ENCODE peak calls at places on chromosomes 3 and 15, in five cellular contexts. U is GM20000, Z is coronary artery, J is MCF 10A, N is GM13977. V is an unnamed sample.

GRCh38 chr3:150721285-150722130 is 17.8 kb upstream of the ERICH6 start:
- DNase-seq in U (peak; percentile 61), Z (no peak), J (peak; percentile 65), N (peak; percentile 71), V (no peak)

GRCh38 chr3:197236362-197236761 is 62.0 kb downstream of the DLG1 start:
- DNase-seq in U (no peak), Z (no peak), J (no peak), N (no peak), V (no peak)

GRCh38 chr15:89812126-89812846 is 2.4 kb downstream of the ANPEP start:
- DNase-seq in U (no peak), Z (no peak), J (peak; percentile 97), N (no peak), V (no peak)

GRCh38 chr3:58861551-58861950 is 188.3 kb downstream of the CFAP20DC start:
- DNase-seq in U (no peak), Z (no peak), J (no peak), N (no peak), V (no peak)

GRCh38 chr3:134211797-134212196 is 38.9 kb downstream of the RYK start:
- DNase-seq in U (peak; percentile 25), Z (no peak), J (peak; percentile 55), N (peak; percentile 36), V (peak; percentile 15)

GRCh38 chr15:55768670-55769185 is 25.8 kb upstream of the PRTG start:
- DNase-seq in U (no peak), Z (no peak), J (peak; percentile 12), N (no peak), V (no peak)

GRCh38 chr3:146300756-146301155 is 49.9 kb upstream of the PLSCR4 start:
- DNase-seq in U (no peak), Z (no peak), J (no peak), N (no peak), V (no peak)

GRCh38 chr3:166606988-166607387 is 769.8 kb upstream of the BCHE start:
- DNase-seq in U (no peak), Z (no peak), J (no peak), N (no peak), V (no peak)

GRCh38 chr3:16543242-16543864 is 29.9 kb upstream of the RFTN1 start:
- DNase-seq in U (no peak), Z (no peak), J (no peak), N (no peak), V (no peak)

DNA sequence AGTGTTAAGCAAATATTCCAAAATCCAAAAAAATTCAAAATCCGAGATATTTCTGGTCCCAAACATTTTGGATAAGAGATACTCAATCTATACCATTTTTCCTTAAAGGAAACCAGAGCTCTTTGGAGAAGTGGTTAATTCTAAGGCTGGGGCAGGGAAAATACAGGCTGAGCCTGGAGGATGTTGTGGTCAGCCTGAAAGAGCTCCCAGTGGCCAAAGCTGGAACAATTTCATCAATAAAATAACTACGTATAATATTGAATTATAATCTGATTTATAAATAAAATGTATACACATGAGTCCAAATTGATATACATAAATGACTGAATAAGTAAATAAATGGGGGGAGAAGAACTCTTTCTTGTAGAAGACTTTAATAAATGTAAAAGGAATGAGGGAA is 24.6 kb downstream of the PPARG start:
- DNase-seq in U (no peak), Z (no peak), J (no peak), N (no peak), V (no peak)
- TF ChIP-seq CTCF in U (no peak), Z (no peak), J (no peak), N (no peak), V (peak; percentile 43)

GRCh38 chr3:11642455-11643162 is 1.1 kb downstream of the VGLL4 start:
- DNase-seq in U (peak; percentile 68), Z (peak; percentile 87), J (peak; percentile 67), N (peak; percentile 62), V (peak; percentile 21)
- TF ChIP-seq CTCF in U (no peak), Z (no peak), J (no peak), N (peak; percentile 5), V (no peak)

GRCh38 chr3:64072111-64072510 is 48.8 kb upstream of the PSMD6 start:
- DNase-seq in U (no peak), Z (no peak), J (no peak), N (no peak), V (no peak)

GRCh38 chr3:64078966-64079365 is 55.7 kb upstream of the PSMD6 start:
- DNase-seq in U (no peak), Z (no peak), J (no peak), N (no peak), V (no peak)

GRCh38 chr3:64074091-64074490 is 50.8 kb upstream of the PSMD6 start:
- DNase-seq in U (no peak), Z (no peak), J (peak; percentile 58), N (no peak), V (no peak)

GRCh38 chr3:64074895-64075679 is 51.8 kb upstream of the PSMD6 start:
- DNase-seq in U (no peak), Z (no peak), J (no peak), N (no peak), V (no peak)

DNA sequence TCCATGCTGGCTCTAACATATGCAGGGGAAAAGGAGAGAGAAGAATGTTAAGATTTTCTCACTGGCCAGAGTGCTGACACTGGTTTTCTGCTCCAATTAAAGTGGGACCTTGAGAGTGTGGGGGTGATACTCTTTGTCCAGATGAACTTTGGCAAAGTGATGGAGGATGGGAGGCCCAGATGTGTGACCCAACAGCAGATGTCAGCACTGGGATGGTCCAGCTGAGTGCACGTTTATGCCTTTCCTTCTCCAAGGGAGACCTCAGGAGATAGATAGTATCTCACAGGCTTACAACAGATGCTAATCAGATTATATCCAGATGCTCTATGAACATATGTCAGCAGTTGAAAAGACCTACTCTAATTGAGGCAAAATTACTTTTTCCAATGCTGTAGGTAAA is 50.1 kb upstream of the PSMD6 start:
- DNase-seq in U (no peak), Z (no peak), J (no peak), N (no peak), V (no peak)
- TF ChIP-seq CTCF in U (no peak), Z (no peak), J (no peak), N (no peak), V (no peak)

GRCh38 chr3:153439780-153440179 is 277.8 kb downstream of the RAP2B start:
- DNase-seq in U (no peak), Z (no peak), J (peak; percentile 23), N (no peak), V (no peak)
- TF ChIP-seq CTCF in U (no peak), Z (no peak), J (no peak), N (no peak), V (no peak)

GRCh38 chr15:41581110-41581509 is 22.1 kb downstream of the TYRO3 start:
- DNase-seq in U (no peak), Z (no peak), J (no peak), N (no peak), V (no peak)
- TF ChIP-seq CTCF in U (no peak), Z (no peak), J (no peak), N (peak; percentile 29), V (peak; percentile 60)

GRCh38 chr15:28985691-28986090 is 99.9 kb downstream of the APBA2 start:
- DNase-seq in U (no peak), Z (no peak), J (no peak), N (no peak), V (no peak)
- TF ChIP-seq CTCF in U (no peak), Z (no peak), J (no peak), N (no peak), V (no peak)

GRCh38 chr3:29701326-29701983 is 420.6 kb downstream of the RBMS3 start:
- DNase-seq in U (no peak), Z (no peak), J (no peak), N (no peak), V (no peak)
- TF ChIP-seq CTCF in U (no peak), Z (no peak), J (no peak), N (no peak), V (no peak)

GRCh38 chr3:186125118-186125517 is 16.2 kb upstream of the ETV5 start:
- DNase-seq in U (no peak), Z (no peak), J (no peak), N (no peak), V (no peak)

GRCh38 chr3:186127463-186127862 is 18.6 kb upstream of the ETV5 start:
- DNase-seq in U (no peak), Z (no peak), J (no peak), N (no peak), V (no peak)

GRCh38 chr3:186129206-186129605 is 20.3 kb upstream of the ETV5 start:
- DNase-seq in U (no peak), Z (no peak), J (no peak), N (no peak), V (no peak)

GRCh38 chr3:186124618-186125017 is 15.7 kb upstream of the ETV5 start:
- DNase-seq in U (no peak), Z (no peak), J (no peak), N (no peak), V (no peak)

GRCh38 chr3:186128158-186128557 is 19.3 kb upstream of the ETV5 start:
- DNase-seq in U (no peak), Z (no peak), J (no peak), N (no peak), V (no peak)
- TF ChIP-seq CTCF in U (no peak), Z (no peak), J (no peak), N (no peak), V (no peak)

V was measured in progenitor cell of endocrine pancreas.